ENCODE peak calls at places on chromosomes 5 and 9, in four cellular contexts. D, U, S and H are unnamed samples.

GRCh38 chr5:93926831-93927600 is 185.6 kb upstream of the POU5F2 start:
- DNase-seq in D (no peak), U (no peak), S (peak; percentile 21), H (no peak)

GRCh38 chr9:26159575-26160392 is 481.5 kb upstream of the TUSC1 start:
- DNase-seq in D (no peak), U (no peak), S (peak; percentile 63), H (no peak)

GRCh38 chr9:126982215-126983002 is 67.8 kb downstream of the RALGPS1 start:
- DNase-seq in D (no peak), U (peak; percentile 12), S (no peak), H (no peak)

GRCh38 chr5:400282-401215 is 42.4 kb upstream of the EXOC3 start:
- DNase-seq in D (no peak), U (no peak), S (peak; percentile 89), H (peak; percentile 82)

GRCh38 chr5:95870105-95870672 is 47.7 kb upstream of the GLRX start:
- DNase-seq in D (no peak), U (peak; percentile 40), S (peak; percentile 48), H (no peak)

GRCh38 chr5:171420429-171421231 is 1.2 kb downstream of the FGF18 start:
- DNase-seq in D (peak; percentile 79), U (no peak), S (peak; percentile 89), H (no peak)

GRCh38 chr5:80407735-80408474 is at the start of gene ZFYVE16:
- DNase-seq in D (peak; percentile 96), U (peak; percentile 97), S (peak; percentile 100), H (peak; percentile 98)

GRCh38 chr5:115831163-115831768 is 10.1 kb downstream of the ATG12 start:
- DNase-seq in D (no peak), U (peak; percentile 52), S (peak; percentile 81), H (no peak)

GRCh38 chr9:68530618-68531017 is 10.1 kb downstream of the TMEM252 start:
- DNase-seq in D (peak; percentile 2), U (no peak), S (no peak), H (no peak)

GRCh38 chr9:124008855-124009834 is 2.4 kb upstream of the LHX2 start:
- DNase-seq in D (no peak), U (no peak), S (no peak), H (no peak)

GRCh38 chr5:172944741-172945140 is 14.5 kb upstream of the RPL26L1 start:
- DNase-seq in D (no peak), U (no peak), S (no peak), H (peak; percentile 65)

GRCh38 chr5:156137482-156137881 is 189.5 kb upstream of the SGCD start:
- DNase-seq in D (no peak), U (no peak), S (peak; percentile 68), H (no peak)

GRCh38 chr5:16702964-16703363 is 86.2 kb upstream of the RETREG1 start:
- DNase-seq in D (no peak), U (no peak), S (no peak), H (no peak)

GRCh38 chr5:95960802-95961616 is 642 bp downstream of the ELL2 start:
- DNase-seq in D (peak; percentile 35), U (peak; percentile 81), S (peak; percentile 93), H (peak; percentile 86)

GRCh38 chr5:53265043-53265442 is 155.5 kb upstream of the MOCS2 start:
- DNase-seq in D (no peak), U (no peak), S (no peak), H (no peak)

GRCh38 chr9:118689280-118689679 is 680.0 kb downstream of the BRINP1 start:
- DNase-seq in D (no peak), U (no peak), S (no peak), H (no peak)
- H3K27me3 ChIP-seq in D (no peaks in the 10 kb centered on the region), U (no peaks in the 10 kb centered on the region), S (no peaks in the 10 kb centered on the region), H (no peaks in the 10 kb centered on the region)

DNA sequence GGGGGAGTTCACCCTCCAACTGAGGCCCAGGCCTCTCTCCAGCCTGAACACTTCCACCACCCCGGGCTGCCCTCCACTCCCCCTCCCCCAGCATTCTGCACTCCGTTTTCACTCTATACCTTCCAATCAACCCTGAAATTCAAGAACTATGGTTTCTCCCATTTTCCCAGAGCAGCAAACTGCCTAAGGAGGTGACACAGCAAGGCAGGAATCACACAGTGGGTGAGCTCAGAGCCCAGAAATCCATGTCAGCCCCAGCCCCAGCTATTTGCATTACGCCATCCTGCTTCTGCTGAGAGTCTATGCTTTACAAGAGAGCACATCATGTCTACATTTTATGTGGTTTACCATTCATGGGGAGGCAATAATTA is 12.0 kb downstream of the MSX2 start:
- DNase-seq in D (no peak), U (no peak), S (peak; percentile 41), H (no peak)
- H3K27me3 ChIP-seq in D (peaks cover 80% of the 10 kb centered on the region), U (peaks cover 16% of the 10 kb centered on the region), S (peaks cover 29% of the 10 kb centered on the region), H (peaks cover 22% of the 10 kb centered on the region)

DNA sequence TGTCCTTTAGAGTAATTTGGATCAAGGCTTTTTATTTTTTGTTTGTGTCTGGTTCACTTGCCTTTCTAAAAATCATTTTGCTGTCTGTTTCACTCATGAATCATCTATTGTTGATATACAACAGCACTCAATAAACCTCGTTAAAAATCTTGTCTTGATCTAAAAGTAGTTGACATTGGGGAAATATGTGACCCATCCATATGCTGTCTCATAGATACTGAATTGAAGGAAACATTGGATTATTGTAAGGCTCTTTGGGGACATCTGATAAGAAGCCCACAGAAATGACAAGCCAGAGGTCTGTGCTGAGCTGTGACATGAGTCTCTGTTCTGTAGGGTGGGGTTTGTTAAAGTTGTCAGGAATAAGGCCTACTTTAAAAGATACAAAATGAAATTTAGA is 208.0 kb downstream of the PDZD2 start:
- DNase-seq in D (no peak), U (no peak), S (no peak), H (no peak)
- H3K27me3 ChIP-seq in D (no peaks in the 10 kb centered on the region), U (no peaks in the 10 kb centered on the region), S (peaks cover 20% of the 10 kb centered on the region), H (no peaks in the 10 kb centered on the region)

GRCh38 chr5:57857696-57858095 is 375.1 kb upstream of the ACTBL2 start:
- DNase-seq in D (no peak), U (no peak), S (no peak), H (no peak)

GRCh38 chr5:57859626-57860025 is 377.0 kb upstream of the ACTBL2 start:
- DNase-seq in D (no peak), U (no peak), S (no peak), H (no peak)

GRCh38 chr5:57862471-57863282 is 380.1 kb upstream of the ACTBL2 start:
- DNase-seq in D (peak; percentile 34), U (no peak), S (no peak), H (no peak)

GRCh38 chr5:57858905-57859304 is 376.3 kb upstream of the ACTBL2 start:
- DNase-seq in D (peak; percentile 17), U (no peak), S (no peak), H (no peak)

GRCh38 chr5:57863661-57864060 is 381.1 kb upstream of the ACTBL2 start:
- DNase-seq in D (no peak), U (no peak), S (peak; percentile 18), H (peak; percentile 12)
- H3K27me3 ChIP-seq in D (no peaks in the 10 kb centered on the region), U (no peaks in the 10 kb centered on the region), S (no peaks in the 10 kb centered on the region), H (no peaks in the 10 kb centered on the region)

DNA sequence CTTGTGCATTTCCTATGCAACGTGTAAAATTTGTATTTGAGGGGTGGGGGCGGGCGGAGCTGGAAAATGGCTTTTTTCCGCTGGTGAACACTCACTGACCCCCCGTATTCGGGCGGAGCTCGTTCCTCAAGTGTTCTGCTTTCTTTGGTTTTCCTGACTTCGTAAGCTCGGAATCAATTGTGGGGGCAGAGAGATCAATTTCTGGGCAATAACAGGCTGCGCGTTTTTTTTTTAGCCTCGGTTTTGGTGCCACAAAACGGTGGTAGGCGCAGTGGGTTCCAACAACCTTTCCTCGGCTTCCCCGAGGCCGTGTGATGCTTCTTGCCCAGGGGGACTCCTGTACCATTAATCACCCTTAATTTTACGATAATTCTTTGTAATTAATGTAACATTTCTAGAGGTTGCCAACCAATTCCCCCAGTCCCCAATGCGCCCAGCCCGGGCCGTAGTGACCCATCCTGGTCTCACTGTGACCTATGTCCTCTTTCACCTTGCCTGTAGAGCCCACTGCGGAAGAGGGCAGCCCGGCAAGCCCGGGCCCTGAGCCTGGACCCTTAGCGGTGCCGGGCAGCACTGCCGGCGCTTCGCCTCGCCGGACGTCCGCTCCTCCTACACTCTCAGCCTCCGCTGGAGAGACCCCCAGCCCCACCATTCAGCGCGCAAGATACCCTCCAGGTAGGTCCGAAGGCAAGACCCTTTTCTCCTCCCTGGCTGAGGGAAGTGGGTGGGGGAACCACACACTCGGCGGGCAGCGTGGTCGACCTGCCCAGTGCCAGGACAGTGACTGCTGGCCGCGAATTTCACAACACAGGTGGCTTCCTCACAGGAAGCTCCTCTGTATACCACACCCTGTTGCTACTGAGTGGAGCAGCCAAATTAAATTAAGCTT is 3.7 kb downstream of the NR4A3 start:
- DNase-seq in D (no peak), U (no peak), S (no peak), H (no peak)
- H3K27me3 ChIP-seq in D (peaks cover 66% of the 10 kb centered on the region), U (peaks cover 2% of the 10 kb centered on the region), S (peaks cover 7% of the 10 kb centered on the region), H (no peaks in the 10 kb centered on the region)